ENCODE peak calls at places on chromosomes 11 and 22, in ten cellular contexts. J is left lung; P is uterus; S is Peyer's patch; W is prostate gland; C is IMR-90; Z is dorsolateral prefrontal cortex; X is NB4; F is CD4-positive, alpha-beta memory T cell; E is transverse colon. Q is an unnamed sample.

GRCh38 chr11:68028802-68029475 is 1.5 kb upstream of the NDUFS8 start:
- DNase-seq in J (no peak), P (no peak), S (no peak), W (no peak), C (peak; percentile 65), Z (no peak), X (peak; percentile 73), F (no peak), E (no peak), Q (peak; percentile 80)

GRCh38 chr11:58524232-58525036 is 16.5 kb upstream of the OR5B21 start:
- DNase-seq in J (no peak), P (peak; percentile 63), S (peak; percentile 42), W (peak; percentile 49), C (peak; percentile 89), Z (peak; percentile 72), X (peak; percentile 85), F (peak; percentile 57), E (peak; percentile 61), Q (peak; percentile 86)

GRCh38 chr11:20158597-20159257 is 1.5 kb downstream of the DBX1 start:
- DNase-seq in J (peak; percentile 45), P (peak; percentile 17), S (no peak), W (peak; percentile 9), C (peak; percentile 50), Z (no peak), X (peak; percentile 8), F (no peak), E (peak; percentile 31), Q (peak; percentile 56)

GRCh38 chr11:118660646-118661424 is 18.6 kb downstream of the TREH start:
- DNase-seq in J (no peak), P (no peak), S (no peak), W (no peak), C (no peak), Z (no peak), X (no peak), F (no peak), E (no peak), Q (no peak)

GRCh38 chr11:118175600-118176399 is 639 bp downstream of the SCN2B start:
- DNase-seq in J (no peak), P (no peak), S (no peak), W (no peak), C (no peak), Z (no peak), X (no peak), F (no peak), E (no peak), Q (no peak)

GRCh38 chr22:30245985-30246901 is at the start of gene LIF:
- DNase-seq in J (no peak), P (no peak), S (peak; percentile 43), W (no peak), C (peak; percentile 86), Z (no peak), X (no peak), F (peak; percentile 57), E (peak; percentile 52), Q (peak; percentile 56)

GRCh38 chr11:73413246-73413645 is 37.0 kb downstream of the RELT start:
- DNase-seq in J (no peak), P (no peak), S (no peak), W (no peak), C (no peak), Z (no peak), X (no peak), F (no peak), E (no peak), Q (no peak)

GRCh38 chr11:43984519-43985385 is 42.3 kb downstream of the C11orf96 start:
- DNase-seq in J (peak; percentile 76), P (peak; percentile 38), S (no peak), W (no peak), C (no peak), Z (no peak), X (no peak), F (no peak), E (no peak), Q (no peak)

GRCh38 chr11:75437966-75438659 is 5.1 kb upstream of the KLHL35 start:
- DNase-seq in J (no peak), P (no peak), S (no peak), W (no peak), C (no peak), Z (no peak), X (no peak), F (no peak), E (no peak), Q (no peak)

GRCh38 chr11:45580399-45580798 is 85.0 kb downstream of the CHST1 start:
- DNase-seq in J (no peak), P (no peak), S (no peak), W (no peak), C (peak; percentile 34), Z (no peak), X (peak; percentile 50), F (no peak), E (no peak), Q (peak; percentile 43)

GRCh38 chr22:27796829-27797792 is 4.4 kb downstream of the MN1 start:
- DNase-seq in J (no peak), P (no peak), S (no peak), W (no peak), C (no peak), Z (no peak), X (no peak), F (no peak), E (no peak), Q (no peak)

GRCh38 chr22:27792452-27793165 is 8.9 kb downstream of the MN1 start:
- DNase-seq in J (no peak), P (no peak), S (no peak), W (no peak), C (no peak), Z (no peak), X (no peak), F (no peak), E (no peak), Q (no peak)

GRCh38 chr22:27796118-27796517 is 5.4 kb downstream of the MN1 start:
- DNase-seq in J (no peak), P (no peak), S (no peak), W (no peak), C (no peak), Z (no peak), X (no peak), F (no peak), E (no peak), Q (no peak)

GRCh38 chr22:27794244-27794643 is 7.3 kb downstream of the MN1 start:
- DNase-seq in J (no peak), P (no peak), S (no peak), W (no peak), C (no peak), Z (no peak), X (no peak), F (no peak), E (no peak), Q (no peak)

DNA sequence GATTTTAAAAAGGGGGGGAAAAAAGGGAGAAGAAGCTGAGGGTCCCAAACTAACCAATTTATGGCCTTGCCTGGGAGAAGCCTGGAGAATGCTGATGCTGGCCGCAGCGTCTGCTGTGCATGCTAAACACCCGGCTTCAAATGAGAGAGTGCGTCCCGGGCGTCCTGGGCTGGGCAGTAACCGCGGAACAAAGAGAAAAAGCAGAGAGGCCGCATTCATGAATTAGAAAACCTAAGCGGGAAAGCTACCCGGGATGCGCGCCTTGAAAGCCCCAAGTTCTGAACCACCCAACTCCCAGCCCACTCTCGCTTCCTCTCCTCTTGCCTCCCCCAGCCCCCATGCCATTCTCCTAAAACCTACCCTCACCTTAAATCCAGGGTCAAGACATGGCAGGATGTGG is 6.5 kb downstream of the MN1 start:
- DNase-seq in J (no peak), P (no peak), S (no peak), W (no peak), C (no peak), Z (peak; percentile 44), X (no peak), F (no peak), E (no peak), Q (no peak)
- H3K4me3 ChIP-seq in J (no peak overlapping the region), P (no peak overlapping the region), S (no peak overlapping the region), W (no peak overlapping the region), C (no peak overlapping the region), Z (peak overlapping the region; percentile 21), X (no peak overlapping the region), F (no peak overlapping the region), E (no peak overlapping the region), Q (no peak overlapping the region)

GRCh38 chr11:14578551-14578956 is 58.4 kb upstream of the PSMA1 start:
- DNase-seq in J (no peak), P (no peak), S (peak; percentile 59), W (peak; percentile 8), C (peak; percentile 54), Z (no peak), X (peak; percentile 91), F (peak; percentile 91), E (peak; percentile 43), Q (peak; percentile 24)
- H3K4me3 ChIP-seq in J (no peak overlapping the region), P (no peak overlapping the region), S (no peak overlapping the region), W (no peak overlapping the region), C (no peak overlapping the region), Z (no peak overlapping the region), X (no peak overlapping the region), F (no peak overlapping the region), E (no peak overlapping the region), Q (no peak overlapping the region)

GRCh38 chr11:116709970-116710369 is 62.8 kb downstream of the BUD13 start:
- DNase-seq in J (no peak), P (no peak), S (no peak), W (no peak), C (no peak), Z (peak; percentile 34), X (no peak), F (no peak), E (no peak), Q (no peak)

GRCh38 chr11:116707250-116707649 is 65.5 kb downstream of the BUD13 start:
- DNase-seq in J (no peak), P (no peak), S (no peak), W (no peak), C (no peak), Z (no peak), X (no peak), F (no peak), E (peak; percentile 75), Q (no peak)

GRCh38 chr11:116710762-116711161 is 62.0 kb downstream of the BUD13 start:
- DNase-seq in J (no peak), P (no peak), S (no peak), W (no peak), C (no peak), Z (no peak), X (no peak), F (no peak), E (no peak), Q (no peak)

GRCh38 chr11:116703421-116703820 is 69.4 kb downstream of the BUD13 start:
- DNase-seq in J (no peak), P (no peak), S (no peak), W (no peak), C (no peak), Z (peak; percentile 55), X (no peak), F (no peak), E (no peak), Q (no peak)

GRCh38 chr11:116707746-116708145 is 65.0 kb downstream of the BUD13 start:
- DNase-seq in J (no peak), P (no peak), S (no peak), W (no peak), C (no peak), Z (no peak), X (no peak), F (no peak), E (peak; percentile 46), Q (no peak)
- H3K4me3 ChIP-seq in J (no peak overlapping the region), P (no peak overlapping the region), S (no peak overlapping the region), W (no peak overlapping the region), C (no peak overlapping the region), Z (no peak overlapping the region), X (no peak overlapping the region), F (no peak overlapping the region), E (peak overlapping the region; percentile 13), Q (no peak overlapping the region)

GRCh38 chr22:38569181-38569971 is 607 bp downstream of the DMC1 start:
- DNase-seq in J (no peak), P (no peak), S (no peak), W (no peak), C (no peak), Z (no peak), X (peak; percentile 36), F (no peak), E (peak; percentile 10), Q (no peak)
- H3K4me3 ChIP-seq in J (peak overlapping the region; percentile 19), P (peak overlapping the region; percentile 55), S (peak overlapping the region; percentile 67), W (peak overlapping the region; percentile 53), C (peak overlapping the region; percentile 45), Z (peak overlapping the region; percentile 58), X (peak overlapping the region; percentile 76), F (peak overlapping the region; percentile 27), E (peak overlapping the region; percentile 66), Q (peak overlapping the region; percentile 60)

Q was measured in fibroblast of mammary gland.